ENCODE peak calls at places on chromosome 20, in four cellular contexts. W, I, U and V are unnamed samples.

GRCh38 chr20:58294497-58295455 is 14.7 kb upstream of the RAB22A start:
- DNase-seq in W (peak), I (no peak), U (no peak), V (no peak)

GRCh38 chr20:18692453-18692852 is 104.6 kb downstream of the DTD1 start:
- DNase-seq in W (no peak), I (no peak), U (no peak), V (no peak)

GRCh38 chr20:46672543-46673148 is 16.6 kb downstream of the TP53RK start:
- DNase-seq in W (no peak), I (no peak), U (no peak), V (no peak)

GRCh38 chr20:12372557-12372956 is 454.9 kb downstream of the BTBD3 start:
- DNase-seq in W (no peak), I (no peak), U (no peak), V (no peak)

GRCh38 chr20:44291754-44292153 is 19.2 kb downstream of the FITM2 start:
- DNase-seq in W (no peak), I (no peak), U (no peak), V (no peak)

GRCh38 chr20:64110411-64111068 is 3.2 kb upstream of the NPBWR2 start:
- DNase-seq in W (no peak), I (no peak), U (no peak), V (no peak)

GRCh38 chr20:46602429-46602828 is 48.8 kb downstream of the SLC13A3 start:
- DNase-seq in W (no peak), I (no peak), U (no peak), V (no peak)

GRCh38 chr20:47276856-47277541 is 79.5 kb downstream of the ZMYND8 start:
- DNase-seq in W (no peak), I (no peak), U (no peak), V (no peak)

GRCh38 chr20:1427457-1428054 is 34.7 kb upstream of the FKBP1A start:
- DNase-seq in W (no peak), I (no peak), U (no peak), V (peak)

GRCh38 chr20:49685809-49686208 is 27.9 kb downstream of the B4GALT5 start:
- DNase-seq in W (peak), I (no peak), U (no peak), V (no peak)

GRCh38 chr20:58893355-58894151 is 41.0 kb downstream of the GNAS start:
- DNase-seq in W (no peak), I (no peak), U (no peak), V (no peak)

GRCh38 chr20:44642203-44643153 is 9.0 kb downstream of the ADA start:
- DNase-seq in W (peak), I (peak), U (no peak), V (peak)

GRCh38 chr20:34268145-34268544 is 26.9 kb downstream of the ASIP start:
- DNase-seq in W (no peak), I (no peak), U (no peak), V (no peak)

GRCh38 chr20:51958636-51959542 is 156.6 kb upstream of the SALL4 start:
- DNase-seq in W (no peak), I (no peak), U (no peak), V (no peak)

GRCh38 chr20:41428285-41428684 is 61.7 kb upstream of the EMILIN3 start:
- DNase-seq in W (peak), I (no peak), U (no peak), V (no peak)

GRCh38 chr20:35305682-35306556 is 13.7 kb upstream of the FAM83C start:
- DNase-seq in W (peak), I (peak), U (no peak), V (peak)

GRCh38 chr20:34090645-34091044 is 21.4 kb downstream of the EIF2S2 start:
- DNase-seq in W (no peak), I (no peak), U (no peak), V (no peak)

GRCh38 chr20:36368400-36368799 is 62.3 kb downstream of the DLGAP4 start:
- DNase-seq in W (no peak), I (no peak), U (no peak), V (no peak)

GRCh38 chr20:41532935-41533334 is 85.2 kb downstream of the CHD6 start:
- DNase-seq in W (no peak), I (no peak), U (no peak), V (no peak)

GRCh38 chr20:1626528-1627192 is 6.9 kb upstream of the SIRPB1 start:
- DNase-seq in W (no peak), I (no peak), U (no peak), V (no peak)

GRCh38 chr20:17843246-17844132 is 125.1 kb downstream of the SNX5 start:
- DNase-seq in W (peak), I (peak), U (no peak), V (peak)

GRCh38 chr20:60062431-60063336 is 104.5 kb downstream of the CDH26 start:
- DNase-seq in W (peak), I (no peak), U (no peak), V (peak)

GRCh38 chr20:1296117-1296610 is 30.1 kb downstream of the SNPH start:
- DNase-seq in W (no peak), I (no peak), U (no peak), V (no peak)

GRCh38 chr20:20740595-20740994 is 28.2 kb upstream of the RALGAPA2 start:
- DNase-seq in W (no peak), I (no peak), U (no peak), V (no peak)

GRCh38 chr20:20450461-20451027 is 82.6 kb downstream of the INSM1 start:
- DNase-seq in W (no peak), I (no peak), U (no peak), V (no peak)

GRCh38 chr20:7463290-7463689 is 477.0 kb downstream of the HAO1 start:
- DNase-seq in W (no peak), I (no peak), U (no peak), V (no peak)

GRCh38 chr20:51469578-51470520 is 72.7 kb downstream of the NFATC2 start:
- DNase-seq in W (no peak), I (no peak), U (no peak), V (no peak)

GRCh38 chr20:63974402-63975200 is 4.8 kb downstream of the SAMD10 start:
- DNase-seq in W (no peak), I (no peak), U (no peak), V (no peak)

GRCh38 chr20:37670426-37670825 is 23.4 kb upstream of the CTNNBL1 start:
- DNase-seq in W (no peak), I (no peak), U (no peak), V (no peak)

GRCh38 chr20:44717986-44718385 is 2.8 kb downstream of the CCN5 start:
- DNase-seq in W (no peak), I (no peak), U (no peak), V (no peak)

GRCh38 chr20:9458075-9458818 is 56.1 kb upstream of the LAMP5 start:
- DNase-seq in W (no peak), I (no peak), U (no peak), V (peak)

GRCh38 chr20:19628570-19629134 is 129.4 kb upstream of the RIN2 start:
- DNase-seq in W (peak), I (no peak), U (no peak), V (no peak)

GRCh38 chr20:7232796-7233195 is 465.3 kb downstream of the BMP2 start:
- DNase-seq in W (no peak), I (no peak), U (no peak), V (no peak)